ENCODE peak calls at places on chromosome 1, in nine cellular contexts. A is Panc1; Z is fibroblast of mammary gland; W is CD8-positive, alpha-beta memory T cell; P is AG04449; I is epithelial cell of esophagus; J is psoas muscle; H is BJ; B is upper lobe of right lung. X is an unnamed sample.

GRCh38 chr1:245245021-245245667 is 90.4 kb downstream of the KIF26B start:
- DNase-seq in A (no peak), Z (no peak), W (no peak), P (no peak), I (no peak), J (no peak), H (no peak), B (peak; percentile 69), X (no peak)

GRCh38 chr1:30808067-30808662 is 50.6 kb upstream of the LAPTM5 start:
- DNase-seq in A (no peak), Z (no peak), W (no peak), P (no peak), I (no peak), J (no peak), H (no peak), B (no peak), X (no peak)

GRCh38 chr1:153793973-153794615 is 18.9 kb downstream of the SLC27A3 start:
- DNase-seq in A (no peak), Z (no peak), W (no peak), P (no peak), I (no peak), J (peak; percentile 36), H (no peak), B (peak; percentile 54), X (no peak)

GRCh38 chr1:182430263-182431068 is 19.5 kb upstream of the RGSL1 start:
- DNase-seq in A (no peak), Z (no peak), W (peak; percentile 10), P (no peak), I (no peak), J (no peak), H (no peak), B (no peak), X (peak; percentile 58)

GRCh38 chr1:8217011-8217711 is 100.8 kb upstream of the SLC45A1 start:
- DNase-seq in A (no peak), Z (peak; percentile 27), W (no peak), P (no peak), I (no peak), J (peak; percentile 66), H (no peak), B (peak; percentile 82), X (peak; percentile 12)

GRCh38 chr1:229886636-229887035 is 180.4 kb upstream of the GALNT2 start:
- DNase-seq in A (no peak), Z (no peak), W (no peak), P (no peak), I (no peak), J (no peak), H (no peak), B (no peak), X (no peak)

GRCh38 chr1:22141948-22142314 is 966 bp downstream of the WNT4 start:
- DNase-seq in A (no peak), Z (no peak), W (no peak), P (no peak), I (no peak), J (no peak), H (no peak), B (no peak), X (no peak)

GRCh38 chr1:200428482-200429205 is 18.8 kb upstream of the ZNF281 start:
- DNase-seq in A (no peak), Z (peak; percentile 53), W (no peak), P (no peak), I (no peak), J (no peak), H (no peak), B (no peak), X (no peak)

GRCh38 chr1:43304287-43304615 is 3.5 kb downstream of the TIE1 start:
- DNase-seq in A (no peak), Z (no peak), W (no peak), P (no peak), I (no peak), J (no peak), H (no peak), B (no peak), X (no peak)

GRCh38 chr1:43302721-43303476 is 2.1 kb downstream of the TIE1 start:
- DNase-seq in A (no peak), Z (peak; percentile 18), W (no peak), P (no peak), I (peak; percentile 39), J (no peak), H (no peak), B (peak; percentile 15), X (no peak)

GRCh38 chr1:43300661-43301094 is at the start of gene TIE1:
- DNase-seq in A (no peak), Z (no peak), W (no peak), P (no peak), I (no peak), J (no peak), H (no peak), B (no peak), X (no peak)

GRCh38 chr1:43303477-43304286 is 2.9 kb downstream of the TIE1 start:
- DNase-seq in A (no peak), Z (no peak), W (no peak), P (no peak), I (no peak), J (no peak), H (no peak), B (peak; percentile 42), X (no peak)

GRCh38 chr1:43302226-43302625 is 1.4 kb downstream of the TIE1 start:
- DNase-seq in A (no peak), Z (no peak), W (no peak), P (no peak), I (no peak), J (no peak), H (no peak), B (no peak), X (no peak)
- H3K4me3 ChIP-seq in A (no peak overlapping the region), Z (no peak overlapping the region), W (no peak overlapping the region), P (no peak overlapping the region), I (no peak overlapping the region), J (peak overlapping the region; percentile 54), H (no peak overlapping the region), B (peak overlapping the region; percentile 48), X (no peak overlapping the region)

GRCh38 chr1:247210386-247211117 is 38.7 kb upstream of the ZNF124 start:
- DNase-seq in A (peak; percentile 72), Z (peak; percentile 84), W (peak; percentile 93), P (peak; percentile 29), I (peak; percentile 93), J (peak; percentile 99), H (peak; percentile 39), B (peak; percentile 99), X (peak; percentile 92)

GRCh38 chr1:247211339-247211738 is 39.5 kb upstream of the ZNF124 start:
- DNase-seq in A (no peak), Z (no peak), W (no peak), P (no peak), I (no peak), J (no peak), H (no peak), B (no peak), X (no peak)

GRCh38 chr1:247212012-247212411 is 40.2 kb upstream of the ZNF124 start:
- DNase-seq in A (no peak), Z (no peak), W (no peak), P (no peak), I (peak; percentile 50), J (no peak), H (no peak), B (no peak), X (no peak)

GRCh38 chr1:247210062-247210385 is 38.2 kb upstream of the ZNF124 start:
- DNase-seq in A (no peak), Z (peak; percentile 4), W (no peak), P (no peak), I (no peak), J (no peak), H (no peak), B (no peak), X (no peak)

GRCh38 chr1:247209306-247209900 is 37.6 kb upstream of the ZNF124 start:
- DNase-seq in A (no peak), Z (no peak), W (no peak), P (no peak), I (peak; percentile 15), J (no peak), H (no peak), B (no peak), X (no peak)
- H3K4me3 ChIP-seq in A (peak overlapping the region; percentile 70), Z (peak overlapping the region; percentile 90), W (peak overlapping the region; percentile 76), P (peak overlapping the region; percentile 97), I (peak overlapping the region; percentile 85), J (peak overlapping the region; percentile 96), H (peak overlapping the region; percentile 97), B (peak overlapping the region; percentile 91), X (peak overlapping the region; percentile 66)

DNA sequence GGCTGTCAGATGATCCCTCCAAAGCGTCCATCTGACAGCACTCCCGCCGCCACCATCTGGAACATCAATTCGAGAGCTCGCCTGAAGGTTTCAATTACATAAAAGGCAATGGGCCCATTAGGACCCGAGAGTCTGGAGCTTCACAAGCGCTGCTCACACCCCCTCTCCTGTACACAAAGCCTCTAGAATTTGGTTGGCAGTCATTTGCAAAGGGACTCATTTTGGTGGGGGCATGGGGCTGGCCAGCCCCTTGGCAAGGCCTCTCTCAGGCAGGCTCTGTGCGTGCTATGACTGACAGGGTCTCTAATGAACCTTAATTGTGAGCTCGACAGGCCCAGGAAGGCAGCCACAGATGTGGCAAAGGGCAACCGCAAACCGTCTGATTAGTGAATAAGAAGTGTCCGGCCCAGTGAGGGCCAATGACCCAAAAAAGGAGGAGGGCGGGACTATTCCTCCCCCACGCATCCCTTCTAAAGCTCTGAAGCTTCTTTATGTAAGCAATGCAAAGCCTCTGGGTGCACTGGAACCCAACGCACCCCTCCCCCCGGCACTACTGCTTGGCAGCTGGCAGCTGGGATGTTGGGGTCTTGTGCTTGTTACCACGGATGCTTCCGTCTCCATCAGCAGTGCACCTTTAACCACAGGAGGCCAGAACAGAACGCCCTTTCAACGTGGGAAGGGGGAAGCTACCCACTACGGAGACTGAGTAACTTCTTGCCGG is 79.4 kb downstream of the CAPZB start:
- DNase-seq in A (no peak), Z (peak; percentile 48), W (no peak), P (no peak), I (no peak), J (no peak), H (no peak), B (no peak), X (no peak)
- H3K4me3 ChIP-seq in A (no peak overlapping the region), Z (no peak overlapping the region), W (no peak overlapping the region), P (no peak overlapping the region), I (no peak overlapping the region), J (no peak overlapping the region), H (no peak overlapping the region), B (no peak overlapping the region), X (no peak overlapping the region)

GRCh38 chr1:241593186-241593585 is 47.0 kb downstream of the CHML start:
- DNase-seq in A (no peak), Z (peak; percentile 68), W (no peak), P (no peak), I (peak; percentile 74), J (no peak), H (no peak), B (no peak), X (no peak)

GRCh38 chr1:241592273-241592958 is 47.8 kb downstream of the CHML start:
- DNase-seq in A (no peak), Z (peak; percentile 81), W (no peak), P (no peak), I (peak; percentile 99), J (no peak), H (peak; percentile 69), B (no peak), X (no peak)

GRCh38 chr1:241591317-241591716 is 48.9 kb downstream of the CHML start:
- DNase-seq in A (no peak), Z (peak; percentile 19), W (no peak), P (no peak), I (peak; percentile 96), J (no peak), H (peak; percentile 74), B (no peak), X (no peak)

GRCh38 chr1:241590734-241591133 is 49.4 kb downstream of the CHML start:
- DNase-seq in A (no peak), Z (no peak), W (no peak), P (no peak), I (no peak), J (no peak), H (no peak), B (no peak), X (no peak)

DNA sequence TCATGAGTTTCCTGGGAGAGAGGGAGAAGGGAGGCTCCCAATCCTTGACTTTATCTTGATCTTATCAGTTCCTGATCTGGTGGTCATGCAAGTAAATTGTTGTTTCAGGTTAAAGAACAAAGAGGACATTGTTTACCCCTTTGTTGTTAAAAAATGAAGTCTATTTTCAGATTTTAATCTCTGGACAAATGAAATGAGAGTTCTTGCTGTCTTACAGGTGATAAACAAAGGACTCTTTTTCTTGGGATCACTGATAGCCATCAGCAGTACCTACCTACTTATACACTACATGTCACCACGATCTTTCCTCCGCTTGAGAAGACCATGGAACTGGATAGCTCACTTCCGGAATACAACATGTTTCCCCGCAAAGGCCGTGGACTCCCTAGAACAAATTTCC is 48.4 kb downstream of the CHML start:
- DNase-seq in A (no peak), Z (no peak), W (no peak), P (no peak), I (no peak), J (no peak), H (no peak), B (no peak), X (no peak)
- H3K4me3 ChIP-seq in A (no peak overlapping the region), Z (no peak overlapping the region), W (no peak overlapping the region), P (no peak overlapping the region), I (no peak overlapping the region), J (no peak overlapping the region), H (no peak overlapping the region), B (no peak overlapping the region), X (no peak overlapping the region)

X was measured in CD4-positive, alpha-beta memory T cell.